ENCODE peak calls at places on chromosomes 4 and X, in seven cellular contexts. E, Q, A, K, V, M and I are unnamed samples.

GRCh38 chr4:131470360-131470759 is 1678.7 kb upstream of the PCDH10 start:
- DNase-seq in V (no peak), Q (no peak), K (no peak), E (no peak), M (no peak), A (no peak), I (no peak)

GRCh38 chrX:109619816-109620215 is 5.2 kb downstream of the KCNE5 start:
- DNase-seq in Q (no peak), K (no peak), A (no peak), V (no peak), M (no peak), E (no peak), I (no peak)

GRCh38 chr4:190019023-190019858 is 7.8 kb downstream of the FRG2 start:
- DNase-seq in M (no peak), K (no peak), A (no peak), V (no peak), E (no peak), Q (no peak), I (no peak)

GRCh38 chr4:98509641-98510170 is 148.7 kb downstream of the TSPAN5 start:
- DNase-seq in Q (no peak), K (no peak), A (no peak), V (no peak), E (no peak), M (no peak), I (peak; percentile 56)

GRCh38 chrX:121987163-121987562 is 939.8 kb downstream of the GLUD2 start:
- DNase-seq in A (no peak), V (no peak), Q (no peak), M (peak; percentile 30), E (no peak), K (no peak), I (peak; percentile 50)

GRCh38 chr4:23902203-23902602 is 12.4 kb upstream of the PPARGC1A start:
- DNase-seq in A (no peak), E (no peak), Q (no peak), V (no peak), M (no peak), K (no peak), I (no peak)

GRCh38 chrX:119753639-119754257 is 4.6 kb upstream of the SOWAHD start:
- DNase-seq in K (no peak), Q (no peak), V (no peak), M (peak; percentile 41), A (peak; percentile 59), E (peak; percentile 42), I (peak; percentile 61)

GRCh38 chr4:81930506-81931238 is 443.1 kb downstream of the HNRNPD start:
- DNase-seq in V (no peak), A (no peak), K (no peak), Q (no peak), M (no peak), E (no peak), I (no peak)

GRCh38 chr4:3729188-3729884 is 36.8 kb upstream of the ADRA2C start:
- DNase-seq in Q (no peak), V (no peak), A (no peak), M (no peak), E (no peak), K (no peak), I (no peak)

GRCh38 chrX:37315511-37316248 is 33.5 kb upstream of the PRRG1 start:
- DNase-seq in K (no peak), A (no peak), V (no peak), Q (no peak), M (no peak), E (no peak), I (no peak)

GRCh38 chr4:83219344-83219990 is 65.1 kb downstream of the COQ2 start:
- DNase-seq in K (no peak), A (no peak), Q (peak; percentile 28), M (no peak), E (no peak), V (no peak), I (no peak)

GRCh38 chrX:125203737-125204578 is 115.7 kb upstream of the TEX13C start:
- DNase-seq in V (no peak), Q (no peak), M (peak; percentile 31), K (peak; percentile 57), E (no peak), A (peak; percentile 32), I (peak; percentile 1)

GRCh38 chrX:48003367-48003757 is 427 bp downstream of the ZNF182 start:
- DNase-seq in V (no peak), E (no peak), Q (no peak), A (no peak), M (no peak), K (no peak), I (no peak)

GRCh38 chr4:88814043-88814617 is 116.5 kb upstream of the NAP1L5 start:
- DNase-seq in M (no peak), K (no peak), Q (no peak), A (no peak), V (no peak), E (no peak), I (no peak)
- TF ChIP-seq CTCF in M (no peak), K (no peak), Q (peak; percentile 22), A (no peak), V (no peak), E (no peak), I (peak; percentile 13)

DNA sequence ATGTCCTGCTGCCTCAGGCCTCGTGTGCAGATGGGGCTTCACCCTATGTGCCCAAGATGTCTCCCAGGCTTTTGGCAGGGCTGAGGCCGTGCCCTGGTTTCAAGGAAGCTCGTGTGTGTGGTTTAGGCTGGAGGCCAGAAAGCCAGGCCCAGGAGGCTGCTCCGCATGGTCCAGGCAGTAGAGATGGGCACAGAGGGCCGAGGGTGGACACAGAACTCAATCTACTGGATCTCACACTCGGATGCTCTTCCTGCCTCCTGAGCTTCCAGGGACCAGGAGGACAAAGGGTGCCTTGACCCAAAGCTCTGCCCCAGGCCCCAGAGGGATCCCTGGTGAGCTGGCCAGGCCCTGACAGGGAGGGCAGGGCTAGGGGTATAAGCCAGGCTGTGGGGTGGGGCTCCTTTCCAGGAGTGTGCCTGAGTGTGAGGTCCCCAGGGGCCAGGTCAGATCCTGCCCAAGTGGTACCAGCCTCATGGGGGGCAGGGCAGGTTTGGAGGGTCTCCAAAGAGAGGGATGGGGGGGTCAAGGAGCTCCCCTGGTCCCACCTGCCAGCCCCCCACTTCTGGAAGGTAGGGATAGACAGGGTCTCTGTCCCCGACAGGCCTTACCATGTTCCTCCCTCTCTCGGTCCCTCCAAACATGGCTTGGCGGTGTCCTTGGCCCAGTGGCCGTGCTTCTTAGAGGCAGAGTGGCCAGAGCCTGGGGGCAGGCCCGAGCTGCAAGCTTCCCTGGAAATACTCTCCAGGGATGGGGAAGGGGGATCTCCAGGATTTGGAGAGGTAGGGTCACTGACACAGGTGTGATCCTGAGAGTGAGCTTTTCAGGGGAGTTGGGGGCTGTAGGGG is 23.8 kb downstream of the HTRA3 start:
- DNase-seq in A (no peak), K (peak; percentile 53), Q (no peak), V (peak; percentile 42), E (peak; percentile 8), M (no peak), I (no peak)
- TF ChIP-seq CTCF in A (no peak), K (no peak), Q (no peak), V (no peak), E (no peak), M (no peak), I (no peak)

GRCh38 chr4:6241062-6241845 is 28.4 kb upstream of the WFS1 start:
- DNase-seq in K (peak; percentile 30), M (no peak), V (peak; percentile 27), Q (no peak), A (no peak), E (no peak), I (no peak)

GRCh38 chr4:6248394-6248793 is 21.3 kb upstream of the WFS1 start:
- DNase-seq in V (no peak), K (peak; percentile 34), A (no peak), M (no peak), Q (no peak), E (no peak), I (no peak)

GRCh38 chr4:6242271-6243029 is 27.2 kb upstream of the WFS1 start:
- DNase-seq in V (no peak), K (peak; percentile 14), M (no peak), Q (no peak), A (no peak), E (no peak), I (no peak)

GRCh38 chr4:6246170-6246634 is 23.4 kb upstream of the WFS1 start:
- DNase-seq in V (no peak), Q (no peak), A (no peak), M (no peak), K (peak; percentile 1), E (no peak), I (no peak)

GRCh38 chr4:6245246-6246169 is 24.1 kb upstream of the WFS1 start:
- DNase-seq in V (no peak), K (peak; percentile 67), E (no peak), M (no peak), Q (no peak), A (no peak), I (peak; percentile 11)
- TF ChIP-seq CTCF in V (no peak), K (no peak), E (no peak), M (no peak), Q (no peak), A (no peak), I (no peak)

GRCh38 chr4:162457071-162457865 is 293.5 kb upstream of the FSTL5 start:
- DNase-seq in E (no peak), V (no peak), A (no peak), K (no peak), Q (no peak), M (no peak), I (no peak)

GRCh38 chr4:162456106-162456505 is 292.3 kb upstream of the FSTL5 start:
- DNase-seq in A (no peak), V (no peak), E (no peak), M (no peak), Q (no peak), K (no peak), I (no peak)

GRCh38 chr4:162458051-162458450 is 294.3 kb upstream of the FSTL5 start:
- DNase-seq in Q (no peak), M (no peak), K (no peak), A (no peak), V (no peak), E (no peak), I (no peak)

DNA sequence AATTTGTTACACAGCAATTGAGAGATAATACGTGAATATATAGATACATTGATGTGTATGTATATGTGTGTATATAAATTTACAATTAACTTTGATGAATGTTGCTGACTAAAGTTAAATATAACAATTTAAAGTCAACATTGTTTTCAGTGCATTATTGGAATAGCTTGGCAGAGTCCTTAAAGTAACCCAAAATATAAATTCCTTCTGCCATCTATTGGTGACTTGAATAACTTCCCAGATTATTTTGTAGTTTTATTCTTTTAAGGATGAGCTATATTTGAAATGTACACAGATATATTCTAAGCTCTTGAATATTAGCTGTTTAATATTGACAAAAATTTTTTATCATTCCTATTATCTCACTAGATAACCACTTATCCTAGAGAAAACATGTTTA is 298.2 kb upstream of the FSTL5 start:
- DNase-seq in A (no peak), K (no peak), E (no peak), V (no peak), Q (no peak), M (peak; percentile 29), I (peak; percentile 37)
- TF ChIP-seq CTCF in A (peak; percentile 22), K (no peak), E (no peak), V (no peak), Q (no peak), M (peak; percentile 16), I (peak; percentile 39)

GRCh38 chrX:102085706-102086105 is 39.8 kb upstream of the TCEAL2 start:
- DNase-seq in Q (no peak), M (no peak), K (no peak), E (no peak), V (no peak), A (no peak), I (peak; percentile 1)
- TF ChIP-seq CTCF in Q (no peak), M (no peak), K (no peak), E (no peak), V (no peak), A (no peak), I (no peak)